ENCODE peak calls at places on chromosomes 11 and 22, in four cellular contexts. One of them, this sample, is unnamed.

GRCh38 chr22:35728639-35729308 is 11.1 kb downstream of the APOL5 start:
- DNase-seq in K562: no peak
- DNase-seq in heart left ventricle: no peak
- DNase-seq in HFF-Myc: no peak
- DNase-seq in this sample: peak

GRCh38 chr11:62806611-62807121 is 1.4 kb upstream of the NXF1 start:
- DNase-seq in K562: peak
- DNase-seq in heart left ventricle: peak
- DNase-seq in HFF-Myc: no peak
- DNase-seq in this sample: no peak

GRCh38 chr11:1307998-1308744 is 1.3 kb downstream of the TOLLIP start:
- DNase-seq in K562: no peak
- DNase-seq in heart left ventricle: no peak
- DNase-seq in HFF-Myc: no peak
- DNase-seq in this sample: no peak

GRCh38 chr11:115153135-115153534 is 351.1 kb downstream of the CADM1 start:
- DNase-seq in K562: no peak
- DNase-seq in heart left ventricle: no peak
- DNase-seq in HFF-Myc: no peak
- DNase-seq in this sample: no peak

GRCh38 chr11:16703795-16704194 is 34.7 kb upstream of the C11orf58 start:
- DNase-seq in K562: no peak
- DNase-seq in heart left ventricle: no peak
- DNase-seq in HFF-Myc: no peak
- DNase-seq in this sample: no peak

GRCh38 chr22:46574993-46575914 is 37.8 kb upstream of the CELSR1 start:
- DNase-seq in K562: no peak
- DNase-seq in heart left ventricle: peak
- DNase-seq in HFF-Myc: no peak
- DNase-seq in this sample: peak

GRCh38 chr11:2390091-2390870 is 10.3 kb upstream of the TSSC4 start:
- DNase-seq in K562: no peak
- DNase-seq in heart left ventricle: no peak
- DNase-seq in HFF-Myc: no peak
- DNase-seq in this sample: no peak

GRCh38 chr11:119335655-119336543 is 1.6 kb downstream of the RNF26 start:
- DNase-seq in K562: no peak
- DNase-seq in heart left ventricle: no peak
- DNase-seq in HFF-Myc: no peak
- DNase-seq in this sample: no peak

GRCh38 chr22:40898850-40899357 is 37.0 kb upstream of the DNAJB7 start:
- DNase-seq in K562: peak
- DNase-seq in heart left ventricle: no peak
- DNase-seq in HFF-Myc: peak
- DNase-seq in this sample: no peak

GRCh38 chr11:66910016-66910415 is 48.2 kb downstream of the PC start:
- DNase-seq in K562: no peak
- DNase-seq in heart left ventricle: no peak
- DNase-seq in HFF-Myc: no peak
- DNase-seq in this sample: no peak

GRCh38 chr22:49764151-49764581 is 63.5 kb downstream of the BRD1 start:
- DNase-seq in K562: no peak
- DNase-seq in heart left ventricle: no peak
- DNase-seq in HFF-Myc: no peak
- DNase-seq in this sample: no peak

GRCh38 chr22:30865656-30866055 is 102.9 kb downstream of the MORC2 start:
- DNase-seq in K562: no peak
- DNase-seq in heart left ventricle: no peak
- DNase-seq in HFF-Myc: no peak
- DNase-seq in this sample: no peak

GRCh38 chr11:93225642-93226041 is 27.9 kb upstream of the SLC36A4 start:
- DNase-seq in K562: peak
- DNase-seq in heart left ventricle: no peak
- DNase-seq in HFF-Myc: no peak
- DNase-seq in this sample: no peak

GRCh38 chr11:100918551-100919500 is 210.8 kb downstream of the PGR start:
- DNase-seq in K562: peak
- DNase-seq in heart left ventricle: no peak
- DNase-seq in HFF-Myc: peak
- DNase-seq in this sample: peak

GRCh38 chr11:8671242-8671641 is 11.2 kb downstream of the TRIM66 start:
- DNase-seq in K562: no peak
- DNase-seq in heart left ventricle: peak
- DNase-seq in HFF-Myc: peak
- DNase-seq in this sample: no peak

GRCh38 chr11:72781313-72782080 is 12.3 kb downstream of the STARD10 start:
- DNase-seq in K562: peak
- DNase-seq in heart left ventricle: peak
- DNase-seq in HFF-Myc: no peak
- DNase-seq in this sample: peak

GRCh38 chr22:25051073-25051472 is 98.6 kb downstream of the KIAA1671 start:
- DNase-seq in K562: no peak
- DNase-seq in heart left ventricle: no peak
- DNase-seq in HFF-Myc: no peak
- DNase-seq in this sample: no peak

GRCh38 chr11:41309111-41309522 is 150.3 kb downstream of the LRRC4C start:
- DNase-seq in K562: no peak
- DNase-seq in heart left ventricle: no peak
- DNase-seq in HFF-Myc: no peak
- DNase-seq in this sample: no peak

GRCh38 chr22:37569009-37569920 is 9.0 kb downstream of the CDC42EP1 start:
- DNase-seq in K562: peak
- DNase-seq in heart left ventricle: no peak
- DNase-seq in HFF-Myc: no peak
- DNase-seq in this sample: peak

GRCh38 chr22:36505998-36506635 is 723 bp downstream of the FOXRED2 start:
- DNase-seq in K562: peak
- DNase-seq in heart left ventricle: peak
- DNase-seq in HFF-Myc: no peak
- DNase-seq in this sample: no peak

GRCh38 chr11:95536049-95536448 is 253.5 kb downstream of the FAM76B start:
- DNase-seq in K562: no peak
- DNase-seq in heart left ventricle: no peak
- DNase-seq in HFF-Myc: no peak
- DNase-seq in this sample: no peak

DNA sequence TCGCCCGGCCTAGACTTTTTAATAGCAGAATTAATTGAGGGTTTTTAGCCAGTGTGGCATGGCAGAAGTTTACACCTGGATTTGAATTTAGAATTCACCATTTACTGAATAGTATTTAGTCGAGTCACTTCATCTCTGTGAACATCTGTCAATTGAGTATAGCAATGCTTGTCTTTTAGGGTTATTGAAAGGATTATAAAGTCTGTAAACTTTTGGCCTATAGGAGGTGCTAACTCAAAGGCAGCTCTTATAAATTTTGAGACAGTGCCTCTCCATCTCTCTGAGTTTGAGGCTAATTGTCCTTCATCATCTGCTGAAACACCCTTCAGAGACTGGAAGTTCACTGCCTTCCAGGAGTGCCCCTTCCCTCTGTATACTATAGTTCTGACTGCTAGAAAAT is 205.0 kb downstream of the NELL1 start:
- DNase-seq in K562: no peak
- DNase-seq in heart left ventricle: no peak
- DNase-seq in HFF-Myc: no peak
- DNase-seq in this sample: no peak
- TF ChIP-seq CTCF in K562: no peak
- TF ChIP-seq CTCF in heart left ventricle: no peak
- TF ChIP-seq CTCF in HFF-Myc: no peak
- TF ChIP-seq CTCF in this sample: no peak

DNA sequence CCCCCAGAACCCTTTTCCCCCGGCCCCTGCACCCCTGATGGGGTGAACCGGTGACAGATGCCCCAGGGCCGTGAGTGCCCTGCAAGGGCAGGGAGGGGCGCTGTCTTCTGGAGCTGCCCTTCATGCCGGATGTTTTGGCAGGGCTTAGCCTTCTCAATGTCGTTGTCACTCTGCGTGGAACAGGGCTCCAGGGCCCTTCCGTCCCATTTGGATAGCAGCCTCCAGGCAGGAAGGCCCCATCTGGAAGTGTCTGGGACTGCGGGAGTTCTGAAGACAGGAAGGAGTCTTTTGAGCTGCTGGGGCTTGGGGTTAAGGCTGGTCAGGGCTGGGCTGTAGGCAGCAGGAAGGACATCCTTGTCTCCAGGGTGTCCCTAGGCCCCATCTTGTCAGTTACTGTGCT is 4.6 kb downstream of the FRMD8 start:
- DNase-seq in K562: no peak
- DNase-seq in heart left ventricle: no peak
- DNase-seq in HFF-Myc: no peak
- DNase-seq in this sample: no peak
- TF ChIP-seq CTCF in K562: no peak
- TF ChIP-seq CTCF in heart left ventricle: no peak
- TF ChIP-seq CTCF in HFF-Myc: no peak
- TF ChIP-seq CTCF in this sample: no peak

DNA sequence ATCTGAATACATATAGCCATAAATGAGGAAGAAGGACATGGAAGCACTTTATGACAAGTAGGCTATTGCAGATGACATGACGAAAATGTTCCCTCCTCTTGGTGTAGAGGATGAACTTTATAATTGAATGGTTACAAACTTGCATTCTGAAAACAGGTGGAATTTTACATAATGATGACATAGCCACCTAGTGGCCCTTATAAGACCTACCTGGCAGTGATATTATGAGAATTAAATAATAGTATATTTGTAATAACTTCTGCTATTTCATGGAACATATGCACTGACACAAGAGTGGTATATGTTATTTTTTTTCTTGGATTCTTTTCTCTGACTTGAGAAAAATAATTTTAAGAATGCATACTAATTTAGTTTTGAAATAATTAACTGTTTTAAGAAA is 22.9 kb downstream of the TRIM22 start:
- DNase-seq in K562: no peak
- DNase-seq in heart left ventricle: no peak
- DNase-seq in HFF-Myc: no peak
- DNase-seq in this sample: no peak
- TF ChIP-seq CTCF in K562: peak
- TF ChIP-seq CTCF in heart left ventricle: no peak
- TF ChIP-seq CTCF in HFF-Myc: no peak
- TF ChIP-seq CTCF in this sample: no peak

GRCh38 chr22:20217563-20217962 is 50.6 kb downstream of the RTN4R start:
- DNase-seq in K562: no peak
- DNase-seq in heart left ventricle: no peak
- DNase-seq in HFF-Myc: no peak
- DNase-seq in this sample: no peak

GRCh38 chr22:20219667-20220628 is 48.2 kb downstream of the RTN4R start:
- DNase-seq in K562: peak
- DNase-seq in heart left ventricle: no peak
- DNase-seq in HFF-Myc: no peak
- DNase-seq in this sample: no peak

GRCh38 chr22:20218981-20219380 is 49.1 kb downstream of the RTN4R start:
- DNase-seq in K562: no peak
- DNase-seq in heart left ventricle: no peak
- DNase-seq in HFF-Myc: no peak
- DNase-seq in this sample: no peak

GRCh38 chr22:20216863-20217499 is 51.1 kb downstream of the RTN4R start:
- DNase-seq in K562: no peak
- DNase-seq in heart left ventricle: no peak
- DNase-seq in HFF-Myc: no peak
- DNase-seq in this sample: no peak

DNA sequence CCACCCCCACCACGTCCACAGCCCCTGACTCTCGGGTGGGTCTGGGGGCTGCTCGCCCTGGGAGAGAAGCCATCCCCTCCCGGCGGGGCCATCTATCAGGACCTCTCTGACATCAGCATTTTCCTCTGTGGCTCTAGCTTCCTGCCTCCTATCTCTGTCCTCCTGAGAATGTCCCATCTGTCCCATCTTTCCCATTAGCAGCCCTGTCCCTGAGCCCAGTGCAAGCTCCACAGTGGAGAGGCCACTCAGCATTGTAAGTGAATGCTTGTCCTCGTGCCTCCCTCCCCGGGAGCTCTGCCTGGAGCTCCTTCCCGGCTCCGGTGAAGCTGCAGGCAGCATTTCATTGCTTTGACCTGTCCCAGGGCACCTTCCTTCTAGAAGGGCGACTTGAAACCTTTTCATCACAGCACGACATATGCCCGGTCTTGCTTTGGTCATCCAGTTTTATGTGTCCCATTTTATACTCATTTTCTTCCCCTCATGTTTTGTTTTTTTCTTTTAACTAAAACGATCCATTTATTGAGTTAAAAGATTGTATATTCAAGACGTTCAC is 49.7 kb downstream of the RTN4R start:
- DNase-seq in K562: no peak
- DNase-seq in heart left ventricle: no peak
- DNase-seq in HFF-Myc: no peak
- DNase-seq in this sample: no peak
- TF ChIP-seq CTCF in K562: no peak
- TF ChIP-seq CTCF in heart left ventricle: no peak
- TF ChIP-seq CTCF in HFF-Myc: no peak
- TF ChIP-seq CTCF in this sample: no peak

DNA sequence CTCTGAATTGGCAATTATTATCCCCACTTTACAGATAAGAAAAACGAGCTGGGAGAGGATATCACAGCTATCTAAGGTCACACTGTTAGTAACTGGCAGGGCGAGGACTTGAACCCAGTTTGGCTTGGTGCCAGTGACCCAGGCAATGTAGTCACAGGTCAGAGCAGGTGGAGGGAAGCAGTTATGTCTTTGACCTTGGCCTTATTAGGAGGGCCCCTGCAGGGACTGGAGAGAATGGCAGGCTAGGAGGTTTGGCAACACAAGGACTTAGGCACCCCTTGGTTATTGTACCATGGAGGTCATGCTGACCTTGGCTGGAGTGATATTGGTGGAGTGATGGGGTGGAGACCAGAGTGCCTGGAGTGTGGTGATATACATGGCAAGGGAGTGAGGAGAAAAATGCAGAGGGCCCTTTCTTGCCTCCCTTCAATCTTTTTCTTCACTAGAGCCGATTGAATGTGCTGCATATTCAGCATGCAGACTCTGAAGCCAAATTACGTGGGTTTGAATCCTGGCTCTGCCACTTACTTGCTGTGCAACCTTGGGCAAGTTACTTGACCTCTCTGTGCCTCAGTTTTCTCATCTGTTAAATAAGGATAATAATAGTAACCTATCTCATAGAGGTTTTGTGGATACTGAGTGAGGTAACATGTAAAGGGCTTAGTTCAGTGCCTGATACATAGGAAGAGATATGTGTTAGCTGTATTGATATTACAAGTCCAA is 92.7 kb upstream of the TBCEL start:
- DNase-seq in K562: peak
- DNase-seq in heart left ventricle: no peak
- DNase-seq in HFF-Myc: no peak
- DNase-seq in this sample: no peak
- TF ChIP-seq CTCF in K562: no peak
- TF ChIP-seq CTCF in heart left ventricle: no peak
- TF ChIP-seq CTCF in HFF-Myc: no peak
- TF ChIP-seq CTCF in this sample: no peak

GRCh38 chr11:27234043-27234668 is 128.9 kb downstream of the CCDC34 start:
- DNase-seq in K562: peak
- DNase-seq in heart left ventricle: no peak
- DNase-seq in HFF-Myc: peak
- DNase-seq in this sample: no peak
- TF ChIP-seq CTCF in K562: no peak
- TF ChIP-seq CTCF in heart left ventricle: no peak
- TF ChIP-seq CTCF in HFF-Myc: no peak
- TF ChIP-seq CTCF in this sample: no peak